ENCODE peak calls at places on chromosomes 11 and 22, in four cellular contexts. One of them, this sample, is unnamed.

GRCh38 chr11:17183836-17184235 is 23.9 kb downstream of the PIK3C2A start:
- DNase-seq in fibroblast of lung: no peak
- DNase-seq in HCT116: no peak
- DNase-seq in GM23338: no peak
- DNase-seq in this sample: no peak

GRCh38 chr22:29458551-29458950 is 20.2 kb downstream of the RFPL1 start:
- DNase-seq in fibroblast of lung: no peak
- DNase-seq in HCT116: no peak
- DNase-seq in GM23338: no peak
- DNase-seq in this sample: no peak

GRCh38 chr22:50176850-50177536 is 6.5 kb downstream of the PANX2 start:
- DNase-seq in fibroblast of lung: no peak
- DNase-seq in HCT116: no peak
- DNase-seq in GM23338: peak
- DNase-seq in this sample: no peak

GRCh38 chr11:10233581-10233980 is 60.4 kb downstream of the SBF2 start:
- DNase-seq in fibroblast of lung: peak
- DNase-seq in HCT116: peak
- DNase-seq in GM23338: no peak
- DNase-seq in this sample: no peak

GRCh38 chr22:44399196-44399837 is 86.6 kb upstream of the SHISAL1 start:
- DNase-seq in fibroblast of lung: no peak
- DNase-seq in HCT116: no peak
- DNase-seq in GM23338: no peak
- DNase-seq in this sample: peak

GRCh38 chr11:119942583-119943338 is 195.2 kb downstream of the TRIM29 start:
- DNase-seq in fibroblast of lung: no peak
- DNase-seq in HCT116: no peak
- DNase-seq in GM23338: no peak
- DNase-seq in this sample: no peak

GRCh38 chr22:27642104-27642800 is 159.3 kb downstream of the MN1 start:
- DNase-seq in fibroblast of lung: peak
- DNase-seq in HCT116: no peak
- DNase-seq in GM23338: no peak
- DNase-seq in this sample: no peak

GRCh38 chr11:118715245-118715807 is 35.9 kb upstream of the TREH start:
- DNase-seq in fibroblast of lung: peak
- DNase-seq in HCT116: no peak
- DNase-seq in GM23338: no peak
- DNase-seq in this sample: no peak

GRCh38 chr11:110587972-110588371 is 124.3 kb downstream of the ARHGAP20 start:
- DNase-seq in fibroblast of lung: no peak
- DNase-seq in HCT116: no peak
- DNase-seq in GM23338: no peak
- DNase-seq in this sample: no peak

GRCh38 chr22:40654522-40655167 is 18.1 kb upstream of the MRTFA start:
- DNase-seq in fibroblast of lung: peak
- DNase-seq in HCT116: no peak
- DNase-seq in GM23338: peak
- DNase-seq in this sample: no peak

GRCh38 chr11:26149585-26149984 is 182.3 kb upstream of the ANO3 start:
- DNase-seq in fibroblast of lung: no peak
- DNase-seq in HCT116: no peak
- DNase-seq in GM23338: no peak
- DNase-seq in this sample: no peak

GRCh38 chr11:120215634-120216033 is 4.8 kb downstream of the OAF start:
- DNase-seq in fibroblast of lung: peak
- DNase-seq in HCT116: no peak
- DNase-seq in GM23338: no peak
- DNase-seq in this sample: no peak

GRCh38 chr11:1567721-1568100 is 4.4 kb downstream of the DUSP8 start:
- DNase-seq in fibroblast of lung: no peak
- DNase-seq in HCT116: no peak
- DNase-seq in GM23338: no peak
- DNase-seq in this sample: no peak

GRCh38 chr11:74153224-74153623 is 17.6 kb downstream of the C2CD3 start:
- DNase-seq in fibroblast of lung: no peak
- DNase-seq in HCT116: no peak
- DNase-seq in GM23338: no peak
- DNase-seq in this sample: no peak

GRCh38 chr11:74159642-74160041 is 11.2 kb downstream of the C2CD3 start:
- DNase-seq in fibroblast of lung: no peak
- DNase-seq in HCT116: no peak
- DNase-seq in GM23338: no peak
- DNase-seq in this sample: no peak

GRCh38 chr11:74157169-74157568 is 13.6 kb downstream of the C2CD3 start:
- DNase-seq in fibroblast of lung: peak
- DNase-seq in HCT116: no peak
- DNase-seq in GM23338: no peak
- DNase-seq in this sample: no peak

GRCh38 chr11:74154621-74155281 is 16.1 kb downstream of the C2CD3 start:
- DNase-seq in fibroblast of lung: peak
- DNase-seq in HCT116: no peak
- DNase-seq in GM23338: no peak
- DNase-seq in this sample: no peak
- H3K4me2 ChIP-seq in fibroblast of lung: peak
- H3K4me2 ChIP-seq in HCT116: peak
- H3K4me2 ChIP-seq in GM23338: no peak
- H3K4me2 ChIP-seq in this sample: no peak

GRCh38 chr11:32427935-32428664 is 7.2 kb downstream of the WT1 start:
- DNase-seq in fibroblast of lung: no peak
- DNase-seq in HCT116: no peak
- DNase-seq in GM23338: peak
- DNase-seq in this sample: no peak
- TF ChIP-seq EZH2 in fibroblast of lung: peak
- TF ChIP-seq EZH2 in HCT116: no peak
- TF ChIP-seq EZH2 in GM23338: peak
- TF ChIP-seq EZH2 in this sample: no peak

GRCh38 chr11:74559110-74559933 is 33.1 kb upstream of the POLD3 start:
- DNase-seq in fibroblast of lung: no peak
- DNase-seq in HCT116: no peak
- DNase-seq in GM23338: no peak
- DNase-seq in this sample: no peak

GRCh38 chr11:74557526-74557925 is 34.9 kb upstream of the POLD3 start:
- DNase-seq in fibroblast of lung: no peak
- DNase-seq in HCT116: no peak
- DNase-seq in GM23338: no peak
- DNase-seq in this sample: no peak

DNA sequence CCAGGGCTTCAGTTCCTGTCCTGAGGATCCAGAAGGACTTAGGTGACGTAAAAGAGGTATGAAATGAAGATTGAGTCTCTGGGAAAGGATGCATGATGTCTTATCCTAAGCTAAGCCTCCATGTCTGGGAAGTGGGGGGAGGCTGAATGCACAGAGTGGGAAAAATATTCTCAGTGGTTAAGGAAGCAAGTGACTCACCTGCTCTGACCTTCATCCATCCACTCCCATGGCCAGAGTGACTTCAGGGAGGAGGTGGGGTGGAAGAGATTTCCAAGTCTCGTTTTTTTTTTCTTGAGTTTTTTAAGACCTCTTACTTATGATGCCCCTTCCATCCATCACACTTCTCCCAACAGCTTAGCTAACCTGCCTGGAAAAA is 32.5 kb upstream of the POLD3 start:
- DNase-seq in fibroblast of lung: peak
- DNase-seq in HCT116: no peak
- DNase-seq in GM23338: no peak
- DNase-seq in this sample: no peak
- H2AFZ ChIP-seq in fibroblast of lung: no peak
- H2AFZ ChIP-seq in HCT116: peak
- H2AFZ ChIP-seq in GM23338: no peak
- H2AFZ ChIP-seq in this sample: no peak

DNA sequence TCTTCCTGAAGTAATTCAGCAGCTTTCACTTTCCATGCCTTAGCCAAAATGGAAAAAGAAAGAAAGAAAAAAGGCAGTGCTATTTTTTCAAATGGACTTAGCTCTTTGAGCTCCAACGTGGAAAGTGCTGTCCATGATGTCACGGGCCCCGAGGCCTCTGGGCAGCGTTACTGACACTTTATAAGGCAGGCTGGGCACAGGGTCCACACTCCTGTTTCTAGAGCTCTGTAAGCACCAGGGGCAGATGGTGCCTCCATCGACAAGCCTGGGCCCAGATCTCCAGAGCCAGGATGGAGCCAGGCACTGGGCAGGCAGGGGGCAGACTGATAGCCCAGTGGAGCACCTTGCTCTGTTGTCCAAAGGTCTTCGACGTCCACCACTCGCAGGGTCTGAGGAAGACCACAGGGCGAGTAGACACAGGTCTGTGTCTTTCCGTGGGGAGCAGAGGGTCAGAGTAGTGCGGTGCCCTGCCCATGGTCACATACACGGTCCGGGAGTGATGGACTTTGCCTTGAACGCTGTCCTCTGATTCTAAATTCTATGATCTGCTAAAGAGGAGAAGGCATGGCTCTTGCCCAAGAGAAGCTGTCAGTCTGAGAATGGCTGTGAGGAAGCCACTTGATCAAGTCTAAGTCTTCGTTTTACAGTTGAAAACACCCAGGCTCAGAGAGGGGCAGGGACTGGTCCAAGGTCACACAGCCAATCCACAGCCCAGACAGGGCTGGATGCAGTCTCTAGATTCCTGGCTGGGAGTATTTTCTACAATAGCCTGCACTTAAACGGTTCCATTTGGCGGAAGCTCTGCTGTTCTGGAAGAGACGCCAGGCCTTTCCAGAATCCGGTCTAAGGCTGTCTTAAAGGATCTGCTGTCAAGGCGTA is 22.1 kb upstream of the WNT11 start:
- DNase-seq in fibroblast of lung: no peak
- DNase-seq in HCT116: no peak
- DNase-seq in GM23338: no peak
- DNase-seq in this sample: no peak
- H3K4me2 ChIP-seq in fibroblast of lung: no peak
- H3K4me2 ChIP-seq in HCT116: no peak
- H3K4me2 ChIP-seq in GM23338: no peak
- H3K4me2 ChIP-seq in this sample: no peak

GRCh38 chr11:68690671-68691401 is 6.5 kb downstream of the GAL start:
- DNase-seq in fibroblast of lung: no peak
- DNase-seq in HCT116: no peak
- DNase-seq in GM23338: no peak
- DNase-seq in this sample: peak

GRCh38 chr11:68692881-68693483 is 8.6 kb downstream of the GAL start:
- DNase-seq in fibroblast of lung: no peak
- DNase-seq in HCT116: no peak
- DNase-seq in GM23338: no peak
- DNase-seq in this sample: no peak

GRCh38 chr11:68693484-68693882 is 9.1 kb downstream of the GAL start:
- DNase-seq in fibroblast of lung: no peak
- DNase-seq in HCT116: no peak
- DNase-seq in GM23338: no peak
- DNase-seq in this sample: no peak

GRCh38 chr11:68691402-68691784 is 7.0 kb downstream of the GAL start:
- DNase-seq in fibroblast of lung: no peak
- DNase-seq in HCT116: no peak
- DNase-seq in GM23338: no peak
- DNase-seq in this sample: no peak

DNA sequence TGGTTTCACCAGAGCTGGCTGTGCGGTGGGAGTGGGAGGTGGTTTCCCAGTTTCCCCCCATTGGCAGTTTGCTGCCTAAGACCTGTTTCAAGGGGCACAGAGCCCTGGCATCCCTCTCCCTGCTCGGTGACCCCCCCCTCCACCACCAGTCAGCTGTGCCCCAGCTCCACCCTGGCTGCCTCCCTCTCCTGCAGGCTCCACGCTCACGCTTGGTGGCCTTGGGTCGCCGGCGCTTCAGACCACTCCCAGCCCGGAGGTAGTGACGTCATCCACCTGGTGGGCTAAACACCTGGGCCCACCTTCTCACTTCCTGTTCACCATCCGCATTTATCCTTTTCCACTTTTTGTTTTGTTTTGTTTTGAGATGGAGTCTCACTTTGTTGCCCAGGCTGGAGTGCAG is 7.8 kb downstream of the GAL start:
- DNase-seq in fibroblast of lung: no peak
- DNase-seq in HCT116: no peak
- DNase-seq in GM23338: no peak
- DNase-seq in this sample: no peak
- TF ChIP-seq EZH2 in fibroblast of lung: no peak
- TF ChIP-seq EZH2 in HCT116: no peak
- TF ChIP-seq EZH2 in GM23338: no peak
- TF ChIP-seq EZH2 in this sample: no peak

GRCh38 chr11:100831929-100832480 is 144.9 kb downstream of the ARHGAP42 start:
- DNase-seq in fibroblast of lung: no peak
- DNase-seq in HCT116: no peak
- DNase-seq in GM23338: no peak
- DNase-seq in this sample: no peak

GRCh38 chr11:100833276-100833675 is 146.2 kb downstream of the ARHGAP42 start:
- DNase-seq in fibroblast of lung: no peak
- DNase-seq in HCT116: no peak
- DNase-seq in GM23338: no peak
- DNase-seq in this sample: no peak

GRCh38 chr11:100830295-100830694 is 143.2 kb downstream of the ARHGAP42 start:
- DNase-seq in fibroblast of lung: peak
- DNase-seq in HCT116: no peak
- DNase-seq in GM23338: no peak
- DNase-seq in this sample: no peak

GRCh38 chr11:100830978-100831732 is 144.1 kb downstream of the ARHGAP42 start:
- DNase-seq in fibroblast of lung: peak
- DNase-seq in HCT116: no peak
- DNase-seq in GM23338: peak
- DNase-seq in this sample: no peak

DNA sequence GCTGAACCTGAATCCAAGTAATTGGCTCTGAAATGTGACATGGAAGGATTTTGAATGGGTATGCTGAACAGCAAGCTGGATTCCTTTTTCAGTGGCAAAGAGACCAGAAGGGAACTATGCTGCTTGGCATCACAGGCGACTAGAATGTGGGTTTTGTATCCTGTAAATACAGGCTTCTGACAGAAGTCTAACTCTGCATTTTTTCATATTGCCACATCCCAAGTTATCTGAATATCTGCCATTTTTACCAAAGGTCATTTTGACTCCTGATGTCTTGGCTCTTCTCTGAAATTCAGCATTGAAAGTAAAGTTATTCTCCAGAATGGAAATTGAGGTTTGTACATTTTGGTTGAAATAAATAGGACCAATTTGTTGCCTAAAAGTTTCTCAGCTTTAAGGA is 145.8 kb downstream of the ARHGAP42 start:
- DNase-seq in fibroblast of lung: no peak
- DNase-seq in HCT116: no peak
- DNase-seq in GM23338: no peak
- DNase-seq in this sample: no peak
- H2AFZ ChIP-seq in fibroblast of lung: no peak
- H2AFZ ChIP-seq in HCT116: no peak
- H2AFZ ChIP-seq in GM23338: no peak
- H2AFZ ChIP-seq in this sample: no peak

GRCh38 chr11:19931768-19932369 is 219.2 kb downstream of the NAV2 start:
- DNase-seq in fibroblast of lung: no peak
- DNase-seq in HCT116: no peak
- DNase-seq in GM23338: no peak
- DNase-seq in this sample: no peak
- H3K4me2 ChIP-seq in fibroblast of lung: peak
- H3K4me2 ChIP-seq in HCT116: no peak
- H3K4me2 ChIP-seq in GM23338: no peak
- H3K4me2 ChIP-seq in this sample: no peak